ENCODE peak calls at places on chromosomes 2 and 18, in eight cellular contexts. G is skeletal muscle cell; U is endothelial cell of umbilical vein; J is LHCN-M2; Z is stimulated activated CD4-positive, alpha-beta T cell treated with anti-CD3 and anti-CD28 coated beads, Interleukin-2, amount 100 ng/mL, for 48 hours; L is effector CD4-positive, alpha-beta T cell; W is fibroblast of villous mesenchyme; B is HCT116. O is an unnamed sample.

GRCh38 chr2:84963692-84964405 is 7.1 kb upstream of the KCMF1 start:
- DNase-seq in B (no peak), G (peak; percentile 56), L (no peak), Z (no peak), W (peak; percentile 97), J (peak; percentile 91), U (no peak), O (no peak)

GRCh38 chr2:237627463-237628321 is at the start of gene LRRFIP1:
- DNase-seq in W (peak; percentile 26), J (no peak), G (no peak), Z (no peak), B (no peak), L (no peak), U (peak; percentile 31), O (no peak)

GRCh38 chr2:239792649-239793010 is 232.5 kb downstream of the NDUFA10 start:
- DNase-seq in W (no peak), B (no peak), L (no peak), J (no peak), U (no peak), G (no peak), Z (no peak), O (no peak)

GRCh38 chr2:158745866-158746382 is 49.2 kb upstream of the DAPL1 start:
- DNase-seq in B (no peak), W (no peak), L (no peak), U (no peak), Z (no peak), J (no peak), G (no peak), O (no peak)

GRCh38 chr2:105397959-105398521 is 811 bp downstream of the FHL2 start:
- DNase-seq in G (no peak), U (peak; percentile 33), J (no peak), W (peak; percentile 40), B (no peak), L (no peak), Z (no peak), O (no peak)

GRCh38 chr2:16005819-16006536 is 65.6 kb downstream of the MYCN start:
- DNase-seq in Z (no peak), L (no peak), G (no peak), B (peak; percentile 15), U (no peak), J (no peak), W (no peak), O (no peak)

GRCh38 chr2:127330753-127331152 is 36.8 kb upstream of the ERCC3 start:
- DNase-seq in B (no peak), G (no peak), L (no peak), J (no peak), U (no peak), Z (no peak), W (no peak), O (no peak)

GRCh38 chr2:43220982-43221659 is 5.3 kb downstream of the ZFP36L2 start:
- DNase-seq in B (no peak), Z (no peak), J (peak; percentile 92), W (peak; percentile 98), G (peak; percentile 95), U (peak; percentile 80), L (peak; percentile 35), O (peak; percentile 34)

GRCh38 chr2:58569460-58570185 is 328.5 kb upstream of the FANCL start:
- DNase-seq in J (peak; percentile 35), W (peak; percentile 10), Z (no peak), U (no peak), B (no peak), L (no peak), G (no peak), O (no peak)

GRCh38 chr2:237614151-237614720 is 13.2 kb upstream of the LRRFIP1 start:
- DNase-seq in Z (no peak), B (no peak), G (no peak), J (no peak), W (peak; percentile 70), L (no peak), U (peak; percentile 49), O (no peak)

GRCh38 chr2:15704086-15704787 is 112.6 kb downstream of the DDX1 start:
- DNase-seq in J (no peak), U (peak; percentile 76), L (no peak), B (no peak), G (no peak), Z (no peak), W (no peak), O (no peak)

GRCh38 chr2:150259746-150260145 is 227.7 kb downstream of the RND3 start:
- DNase-seq in B (no peak), W (peak; percentile 79), G (no peak), J (no peak), U (no peak), L (no peak), Z (no peak), O (no peak)

GRCh38 chr2:197628043-197628500 is 47.3 kb downstream of the RFTN2 start:
- DNase-seq in G (peak; percentile 5), B (no peak), J (peak; percentile 18), W (no peak), Z (no peak), U (peak; percentile 9), L (no peak), O (no peak)

GRCh38 chr2:98608962-98609604 is 694 bp downstream of the UNC50 start:
- DNase-seq in B (no peak), U (peak; percentile 55), G (no peak), Z (no peak), W (peak; percentile 59), L (no peak), J (peak; percentile 45), O (no peak)

GRCh38 chr18:74256190-74256589 is 35.6 kb downstream of the CYB5A start:
- DNase-seq in J (no peak), U (no peak), L (no peak), B (no peak), Z (no peak), G (no peak), W (no peak), O (no peak)

GRCh38 chr2:180520206-180520605 is 460.2 kb upstream of the UBE2E3 start:
- DNase-seq in L (no peak), U (peak; percentile 21), J (peak; percentile 47), B (peak; percentile 33), W (no peak), G (no peak), Z (no peak), O (no peak)

GRCh38 chr2:72132981-72133720 is 14.5 kb downstream of the CYP26B1 start:
- DNase-seq in L (no peak), J (no peak), B (no peak), W (no peak), Z (no peak), G (no peak), U (no peak), O (no peak)

GRCh38 chr2:174656035-174656434 is 58.4 kb upstream of the WIPF1 start:
- DNase-seq in U (no peak), J (no peak), Z (no peak), W (no peak), G (no peak), L (no peak), B (no peak), O (no peak)

GRCh38 chr2:10931710-10932255 is 20.0 kb downstream of the KCNF1 start:
- DNase-seq in W (no peak), J (peak; percentile 76), B (no peak), G (peak; percentile 16), L (no peak), Z (no peak), U (peak; percentile 7), O (no peak)